ENCODE peak calls at places on chromosomes 16 and 17, in eight cellular contexts. C is uterus, R is A549, O is adrenal gland, M is heart left ventricle, N is stomach, L is H1, I is Peyer's patch. U is an unnamed sample.

GRCh38 chr16:56011808-56012478 is 136.8 kb upstream of the CES5A start:
- DNase-seq in C (no peak), R (no peak), O (no peak), M (no peak), N (no peak), L (no peak), I (no peak), U (no peak)

GRCh38 chr17:73237714-73238113 is 24.0 kb downstream of the CPSF4L start:
- DNase-seq in C (no peak), R (no peak), O (no peak), M (no peak), N (no peak), L (no peak), I (no peak), U (no peak)

GRCh38 chr17:76376318-76377133 is 7.9 kb upstream of the SPHK1 start:
- DNase-seq in C (no peak), R (no peak), O (no peak), M (no peak), N (no peak), L (no peak), I (no peak), U (no peak)

GRCh38 chr16:22962905-22963304 is 148.9 kb downstream of the HS3ST2 start:
- DNase-seq in C (no peak), R (no peak), O (no peak), M (no peak), N (no peak), L (no peak), I (no peak), U (no peak)

GRCh38 chr17:19513897-19514488 is 19.7 kb upstream of the SLC47A1 start:
- DNase-seq in C (peak), R (peak), O (peak), M (peak), N (peak), L (no peak), I (peak), U (peak)

GRCh38 chr17:78351449-78352006 is 8.3 kb downstream of the SOCS3 start:
- DNase-seq in C (peak), R (peak), O (peak), M (peak), N (peak), L (peak), I (peak), U (peak)

GRCh38 chr16:75203106-75203505 is 3.9 kb downstream of the CTRB2 start:
- DNase-seq in C (no peak), R (no peak), O (no peak), M (peak), N (no peak), L (no peak), I (no peak), U (no peak)

GRCh38 chr16:2663553-2664521 is 18.5 kb upstream of the KCTD5 start:
- DNase-seq in C (no peak), R (no peak), O (peak), M (no peak), N (no peak), L (no peak), I (no peak), U (no peak)

GRCh38 chr16:8571061-8571596 is 19.2 kb downstream of the TMEM114 start:
- DNase-seq in C (no peak), R (peak), O (no peak), M (no peak), N (no peak), L (no peak), I (no peak), U (no peak)

GRCh38 chr17:77375917-77376651 is 235.3 kb downstream of the SEC14L1 start:
- DNase-seq in C (peak), R (no peak), O (peak), M (no peak), N (peak), L (no peak), I (peak), U (no peak)

GRCh38 chr17:8123695-8124349 is at the start of gene HES7:
- DNase-seq in C (no peak), R (peak), O (no peak), M (no peak), N (no peak), L (no peak), I (no peak), U (no peak)

GRCh38 chr17:61463068-61463980 is 11.1 kb downstream of the TBX4 start:
- DNase-seq in C (no peak), R (no peak), O (no peak), M (no peak), N (no peak), L (no peak), I (no peak), U (no peak)

GRCh38 chr17:2211661-2212327 is 91.8 kb downstream of the SMG6 start:
- DNase-seq in C (no peak), R (no peak), O (peak), M (no peak), N (no peak), L (no peak), I (no peak), U (no peak)

GRCh38 chr16:78474762-78475161 is 375.3 kb downstream of the WWOX start:
- DNase-seq in C (no peak), R (no peak), O (no peak), M (no peak), N (no peak), L (no peak), I (no peak), U (no peak)

GRCh38 chr17:16013943-16014407 is 14.4 kb downstream of the TTC19 start:
- DNase-seq in C (no peak), R (peak), O (no peak), M (no peak), N (no peak), L (no peak), I (no peak), U (no peak)

GRCh38 chr17:52036416-52036815 is 122.1 kb downstream of the CA10 start:
- DNase-seq in C (no peak), R (no peak), O (no peak), M (no peak), N (no peak), L (no peak), I (no peak), U (no peak)

GRCh38 chr17:7632492-7632894 is 2.6 kb downstream of the SHBG start:
- DNase-seq in C (no peak), R (peak), O (peak), M (no peak), N (peak), L (peak), I (no peak), U (peak)

GRCh38 chr17:6713918-6714271 is 726 bp upstream of the SLC13A5 start:
- DNase-seq in C (no peak), R (no peak), O (no peak), M (no peak), N (no peak), L (no peak), I (no peak), U (no peak)

GRCh38 chr16:66512589-66513404 is 37.1 kb downstream of the TK2 start:
- DNase-seq in C (no peak), R (peak), O (peak), M (no peak), N (peak), L (no peak), I (peak), U (peak)

GRCh38 chr16:85913688-85914422 is 14.9 kb downstream of the IRF8 start:
- DNase-seq in C (no peak), R (no peak), O (no peak), M (peak), N (no peak), L (no peak), I (no peak), U (peak)

GRCh38 chr17:79548116-79548515 is 62.7 kb downstream of the RBFOX3 start:
- DNase-seq in C (no peak), R (no peak), O (no peak), M (no peak), N (no peak), L (no peak), I (no peak), U (peak)

GRCh38 chr17:19460695-19461094 is 49.7 kb downstream of the RNF112 start:
- DNase-seq in C (peak), R (no peak), O (peak), M (no peak), N (no peak), L (no peak), I (no peak), U (no peak)

GRCh38 chr17:68290268-68290954 is 516 bp downstream of the SLC16A6 start:
- DNase-seq in C (no peak), R (no peak), O (peak), M (peak), N (peak), L (no peak), I (peak), U (peak)

GRCh38 chr17:7932483-7932891 is 481 bp downstream of the CNTROB start:
- DNase-seq in C (peak), R (peak), O (no peak), M (no peak), N (no peak), L (no peak), I (peak), U (no peak)

GRCh38 chr16:22685162-22685830 is 128.7 kb upstream of the HS3ST2 start:
- DNase-seq in C (peak), R (no peak), O (peak), M (no peak), N (no peak), L (no peak), I (no peak), U (no peak)

GRCh38 chr16:50185005-50185505 is 31.9 kb downstream of the TENT4B start:
- DNase-seq in C (no peak), R (peak), O (no peak), M (no peak), N (no peak), L (no peak), I (no peak), U (no peak)

GRCh38 chr17:57195790-57196460 is 60.4 kb upstream of the MSI2 start:
- DNase-seq in C (no peak), R (no peak), O (no peak), M (no peak), N (no peak), L (no peak), I (no peak), U (no peak)

GRCh38 chr17:51427259-51428255 is 167.2 kb downstream of the UTP18 start:
- DNase-seq in C (no peak), R (no peak), O (no peak), M (no peak), N (no peak), L (no peak), I (no peak), U (no peak)

GRCh38 chr16:2856686-2857450 is 1.1 kb downstream of the PRSS22 start:
- DNase-seq in C (no peak), R (no peak), O (no peak), M (no peak), N (no peak), L (no peak), I (no peak), U (no peak)

GRCh38 chr17:74512624-74513084 is 18.6 kb downstream of the CD300LB start:
- DNase-seq in C (no peak), R (peak), O (peak), M (no peak), N (peak), L (no peak), I (peak), U (no peak)

GRCh38 chr17:72900542-72900941 is 191.9 kb downstream of the SLC39A11 start:
- DNase-seq in C (no peak), R (no peak), O (no peak), M (no peak), N (no peak), L (no peak), I (no peak), U (no peak)

GRCh38 chr17:20293501-20293900 is 173.8 kb downstream of the LGALS9B start:
- DNase-seq in C (no peak), R (no peak), O (peak), M (no peak), N (no peak), L (no peak), I (no peak), U (no peak)

GRCh38 chr16:79372504-79373184 is 227.9 kb downstream of the MAF start:
- DNase-seq in C (peak), R (peak), O (no peak), M (no peak), N (no peak), L (no peak), I (no peak), U (no peak)

GRCh38 chr16:27240948-27241531 is 27.5 kb downstream of the NSMCE1 start:
- DNase-seq in C (no peak), R (no peak), O (peak), M (peak), N (peak), L (no peak), I (no peak), U (peak)

GRCh38 chr16:50671644-50672260 is 9.4 kb downstream of the SNX20 start:
- DNase-seq in C (no peak), R (peak), O (peak), M (no peak), N (no peak), L (no peak), I (no peak), U (no peak)

GRCh38 chr16:71826533-71827017 is 17.9 kb upstream of the AP1G1 start:
- DNase-seq in C (no peak), R (no peak), O (no peak), M (no peak), N (no peak), L (no peak), I (no peak), U (no peak)
- H3K4me3 ChIP-seq in C (no peak), R (no peak), O (no peak), M (no peak), N (no peak), L (no peak), I (no peak), U (no peak)

GRCh38 chr17:11031787-11032186 is 193.9 kb upstream of the PIRT start:
- DNase-seq in C (no peak), R (peak), O (no peak), M (no peak), N (no peak), L (peak), I (no peak), U (no peak)
- TF ChIP-seq POLR2A in C (no peak), R (no peak), O (no peak), M (no peak), N (no peak), L (no peak), I (no peak), U (no peak)

GRCh38 chr17:81176656-81177055 is 10.6 kb upstream of the AATK start:
- DNase-seq in C (no peak), R (peak), O (no peak), M (no peak), N (no peak), L (no peak), I (no peak), U (no peak)

GRCh38 chr17:81171941-81172340 is 5.9 kb upstream of the AATK start:
- DNase-seq in C (no peak), R (no peak), O (no peak), M (no peak), N (no peak), L (no peak), I (no peak), U (no peak)

GRCh38 chr17:81170727-81171494 is 4.9 kb upstream of the AATK start:
- DNase-seq in C (no peak), R (no peak), O (no peak), M (no peak), N (no peak), L (no peak), I (no peak), U (no peak)

GRCh38 chr17:81173761-81174160 is 7.7 kb upstream of the AATK start:
- DNase-seq in C (no peak), R (no peak), O (no peak), M (no peak), N (no peak), L (no peak), I (no peak), U (no peak)

GRCh38 chr17:81173354-81173753 is 7.3 kb upstream of the AATK start:
- DNase-seq in C (no peak), R (no peak), O (no peak), M (no peak), N (no peak), L (no peak), I (no peak), U (no peak)
- H3K4me3 ChIP-seq in C (no peak), R (no peak), O (no peak), M (no peak), N (no peak), L (no peak), I (no peak), U (no peak)

DNA sequence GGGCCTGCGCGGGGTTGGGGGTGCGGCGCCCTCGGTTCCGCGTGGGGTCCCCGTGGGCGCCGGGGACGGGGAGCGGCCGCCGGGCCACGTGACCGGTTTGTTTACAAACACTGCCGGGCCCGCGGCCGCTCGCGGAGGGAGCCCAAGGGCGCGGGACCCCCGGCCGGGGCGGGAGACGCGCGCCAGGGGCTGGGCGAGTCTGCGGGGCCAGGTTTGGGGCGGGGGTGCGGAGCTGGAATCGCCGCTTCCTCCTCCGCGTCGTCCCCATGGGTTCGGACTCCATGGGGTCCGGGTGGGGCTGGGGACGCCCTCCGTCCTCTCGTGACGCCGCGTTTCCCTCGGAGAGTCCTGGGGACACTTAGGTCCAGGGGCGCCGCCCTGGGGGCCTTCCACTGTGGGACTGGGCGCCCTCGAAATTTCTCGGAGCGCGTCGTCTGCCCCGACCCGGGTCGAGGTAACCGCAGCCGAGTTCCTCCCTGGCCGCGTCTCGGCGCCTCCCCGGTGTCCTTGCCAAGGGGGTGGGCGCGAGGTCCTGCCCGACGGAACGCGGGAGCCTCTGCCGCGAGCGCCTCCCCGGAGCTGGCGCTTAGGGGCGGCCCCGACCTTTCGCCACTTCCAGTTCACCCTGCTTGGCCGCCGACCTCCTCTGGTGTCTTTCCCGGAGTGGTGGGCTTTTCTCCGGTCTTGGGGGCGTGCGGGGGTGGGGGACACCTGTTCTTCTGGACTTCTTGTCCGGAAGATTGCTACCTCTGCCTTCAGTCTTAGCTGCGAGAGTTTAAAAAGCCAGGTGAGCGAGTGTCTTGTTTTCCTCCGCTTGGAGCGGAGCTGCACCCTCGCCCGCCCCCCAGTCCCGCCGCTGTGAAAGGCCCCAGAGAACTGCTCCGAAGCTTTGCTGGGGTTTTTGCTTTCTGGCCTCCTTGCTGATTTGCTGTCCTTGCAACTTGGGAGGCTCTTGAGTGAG is 754 bp downstream of the YPEL2 start:
- DNase-seq in C (peak), R (no peak), O (peak), M (peak), N (peak), L (no peak), I (peak), U (peak)
- TF ChIP-seq POLR2A in C (no peak), R (no peak), O (peak), M (no peak), N (no peak), L (no peak), I (no peak), U (no peak)

GRCh38 chr16:57188711-57189002 is 2.5 kb downstream of the RSPRY1 start:
- DNase-seq in C (no peak), R (no peak), O (no peak), M (no peak), N (no peak), L (no peak), I (no peak), U (no peak)
- H3K4me3 ChIP-seq in C (no peak), R (no peak), O (no peak), M (no peak), N (no peak), L (no peak), I (no peak), U (no peak)

GRCh38 chr17:13334374-13334773 is 267.4 kb downstream of the HS3ST3A1 start:
- DNase-seq in C (no peak), R (no peak), O (no peak), M (no peak), N (no peak), L (no peak), I (no peak), U (no peak)

GRCh38 chr17:13337171-13337570 is 264.6 kb downstream of the HS3ST3A1 start:
- DNase-seq in C (no peak), R (no peak), O (no peak), M (no peak), N (no peak), L (no peak), I (no peak), U (no peak)

GRCh38 chr17:13333661-13334060 is 268.1 kb downstream of the HS3ST3A1 start:
- DNase-seq in C (no peak), R (no peak), O (no peak), M (no peak), N (no peak), L (no peak), I (no peak), U (no peak)

GRCh38 chr17:13338421-13338820 is 263.3 kb downstream of the HS3ST3A1 start:
- DNase-seq in C (no peak), R (no peak), O (no peak), M (no peak), N (no peak), L (no peak), I (no peak), U (no peak)

GRCh38 chr17:13337864-13338371 is 263.8 kb downstream of the HS3ST3A1 start:
- DNase-seq in C (no peak), R (peak), O (peak), M (no peak), N (no peak), L (no peak), I (no peak), U (no peak)
- TF ChIP-seq POLR2A in C (no peak), R (no peak), O (no peak), M (no peak), N (no peak), L (no peak), I (no peak), U (no peak)

U was measured in right lobe of liver.